ENCODE peak calls at places on chromosomes 2 and 18, in ten cellular contexts. Q, J, A, F, T, E, S, Y, Z and M are unnamed samples.
A peak's percentile ranks its signal among the peaks of the same experiment; 100 is the strongest.

GRCh38 chr2:139790807-139791206 is 1010.6 kb upstream of the NXPH2 start:
- DNase-seq in F (no peak), A (no peak), E (no peak), J (no peak), Q (no peak), Z (no peak), S (no peak), Y (peak; percentile 23), T (peak; percentile 35), M (no peak)

GRCh38 chr2:226705133-226705886 is 94.3 kb downstream of the IRS1 start:
- DNase-seq in S (no peak), Y (no peak), Q (no peak), J (no peak), Z (no peak), A (no peak), T (no peak), F (no peak), E (no peak), M (no peak)

GRCh38 chr2:110678457-110679336 is 834 bp upstream of the BUB1 start:
- DNase-seq in Q (no peak), Z (peak; percentile 6), F (no peak), T (no peak), Y (peak; percentile 27), E (peak; percentile 9), J (peak; percentile 38), S (no peak), A (peak; percentile 8), M (no peak)

GRCh38 chr18:5475252-5475651 is 68.5 kb downstream of the EPB41L3 start:
- DNase-seq in J (no peak), A (no peak), Z (no peak), Q (no peak), F (no peak), Y (no peak), E (no peak), S (no peak), T (no peak), M (no peak)

GRCh38 chr18:35775887-35776286 is 194.3 kb downstream of the GALNT1 start:
- DNase-seq in F (no peak), E (no peak), Q (no peak), A (no peak), Z (no peak), Y (peak; percentile 14), J (no peak), S (no peak), T (peak; percentile 15), M (no peak)

GRCh38 chr2:204407209-204408070 is 137.8 kb upstream of the PARD3B start:
- DNase-seq in T (no peak), S (no peak), Y (peak; percentile 19), E (peak; percentile 16), Z (no peak), A (no peak), Q (no peak), F (no peak), J (no peak), M (no peak)

GRCh38 chr18:60122339-60122738 is 222.5 kb downstream of the PMAIP1 start:
- DNase-seq in S (no peak), E (no peak), Y (no peak), Z (no peak), Q (no peak), J (no peak), T (no peak), A (no peak), F (no peak), M (no peak)

GRCh38 chr2:165057308-165057707 is 102.0 kb upstream of the SLC38A11 start:
- DNase-seq in A (no peak), Z (no peak), S (no peak), Y (no peak), J (no peak), E (no peak), F (no peak), Q (no peak), T (no peak), M (no peak)

GRCh38 chr2:178700922-178701342 is 106.3 kb downstream of the TTN start:
- DNase-seq in Y (peak; percentile 14), J (no peak), Z (no peak), F (no peak), A (no peak), E (no peak), T (peak; percentile 40), S (no peak), Q (no peak), M (no peak)